ENCODE peak calls at places on chromosomes 5 and 9, in five cellular contexts. One of them, this sample, is unnamed.

GRCh38 chr9:124629600-124629999 is 122.4 kb upstream of the NR5A1 start:
- DNase-seq in Peyer's patch: no peak
- DNase-seq in NT2/D1: no peak
- DNase-seq in hepatocyte: no peak
- DNase-seq in psoas muscle: no peak
- DNase-seq in this sample: no peak

GRCh38 chr5:14741131-14741530 is 76.6 kb downstream of the OTULIN start:
- DNase-seq in hepatocyte: no peak
- DNase-seq in psoas muscle: no peak
- DNase-seq in NT2/D1: no peak
- DNase-seq in Peyer's patch: no peak
- DNase-seq in this sample: no peak

GRCh38 chr9:21265421-21266189 is 25.8 kb upstream of the IFNA14 start:
- DNase-seq in psoas muscle: no peak
- DNase-seq in hepatocyte: no peak
- DNase-seq in Peyer's patch: no peak
- DNase-seq in NT2/D1: no peak
- DNase-seq in this sample: no peak

GRCh38 chr9:134590240-134591081 is 51.1 kb upstream of the COL5A1 start:
- DNase-seq in psoas muscle: no peak
- DNase-seq in NT2/D1: no peak
- DNase-seq in hepatocyte: no peak
- DNase-seq in Peyer's patch: no peak
- DNase-seq in this sample: no peak

GRCh38 chr5:151208481-151208914 is 15.4 kb downstream of the CCDC69 start:
- DNase-seq in Peyer's patch: no peak
- DNase-seq in NT2/D1: no peak
- DNase-seq in psoas muscle: no peak
- DNase-seq in hepatocyte: no peak
- DNase-seq in this sample: no peak

GRCh38 chr5:157971466-157972324 is 112.8 kb upstream of the CLINT1 start:
- DNase-seq in NT2/D1: peak; percentile 22
- DNase-seq in hepatocyte: peak; percentile 46
- DNase-seq in psoas muscle: no peak
- DNase-seq in Peyer's patch: no peak
- DNase-seq in this sample: no peak

GRCh38 chr5:103519550-103519949 is 43.0 kb downstream of the NUDT12 start:
- DNase-seq in Peyer's patch: no peak
- DNase-seq in NT2/D1: no peak
- DNase-seq in psoas muscle: no peak
- DNase-seq in hepatocyte: peak; percentile 19
- DNase-seq in this sample: no peak

GRCh38 chr9:15276328-15276969 is 30.6 kb downstream of the TTC39B start:
- DNase-seq in psoas muscle: no peak
- DNase-seq in hepatocyte: peak; percentile 26
- DNase-seq in NT2/D1: no peak
- DNase-seq in Peyer's patch: no peak
- DNase-seq in this sample: no peak

GRCh38 chr5:54090495-54091084 is 219.8 kb downstream of the ARL15 start:
- DNase-seq in psoas muscle: no peak
- DNase-seq in hepatocyte: no peak
- DNase-seq in Peyer's patch: no peak
- DNase-seq in NT2/D1: no peak
- DNase-seq in this sample: peak; percentile 44

GRCh38 chr9:242461-243080 is 27.9 kb downstream of the DOCK8 start:
- DNase-seq in hepatocyte: no peak
- DNase-seq in NT2/D1: no peak
- DNase-seq in psoas muscle: no peak
- DNase-seq in Peyer's patch: no peak
- DNase-seq in this sample: no peak

GRCh38 chr5:103474671-103475070 is 87.9 kb downstream of the NUDT12 start:
- DNase-seq in NT2/D1: no peak
- DNase-seq in hepatocyte: no peak
- DNase-seq in Peyer's patch: no peak
- DNase-seq in psoas muscle: no peak
- DNase-seq in this sample: no peak

GRCh38 chr5:128539038-128539429 is 989 bp upstream of the FBN2 start:
- DNase-seq in hepatocyte: peak; percentile 48
- DNase-seq in NT2/D1: peak; percentile 28
- DNase-seq in psoas muscle: no peak
- DNase-seq in Peyer's patch: no peak
- DNase-seq in this sample: no peak

GRCh38 chr5:131281133-131281867 is 17.4 kb downstream of the CDC42SE2 start:
- DNase-seq in NT2/D1: no peak
- DNase-seq in Peyer's patch: no peak
- DNase-seq in hepatocyte: peak; percentile 29
- DNase-seq in psoas muscle: no peak
- DNase-seq in this sample: no peak

GRCh38 chr5:126093718-126094117 is 329.5 kb upstream of the GRAMD2B start:
- DNase-seq in Peyer's patch: no peak
- DNase-seq in NT2/D1: no peak
- DNase-seq in hepatocyte: no peak
- DNase-seq in psoas muscle: no peak
- DNase-seq in this sample: no peak

GRCh38 chr9:38059233-38059936 is 9.6 kb downstream of the SHB start:
- DNase-seq in NT2/D1: no peak
- DNase-seq in psoas muscle: no peak
- DNase-seq in Peyer's patch: no peak
- DNase-seq in hepatocyte: no peak
- DNase-seq in this sample: no peak

GRCh38 chr9:94819161-94819677 is 92.7 kb downstream of the AOPEP start:
- DNase-seq in Peyer's patch: no peak
- DNase-seq in hepatocyte: peak; percentile 44
- DNase-seq in NT2/D1: no peak
- DNase-seq in psoas muscle: no peak
- DNase-seq in this sample: no peak

GRCh38 chr5:106474066-106474465 is 1196.7 kb downstream of the EFNA5 start:
- DNase-seq in hepatocyte: no peak
- DNase-seq in psoas muscle: no peak
- DNase-seq in NT2/D1: no peak
- DNase-seq in Peyer's patch: no peak
- DNase-seq in this sample: no peak

GRCh38 chr5:22889714-22890113 is 36.6 kb upstream of the CDH12 start:
- DNase-seq in psoas muscle: no peak
- DNase-seq in Peyer's patch: no peak
- DNase-seq in NT2/D1: no peak
- DNase-seq in hepatocyte: no peak
- DNase-seq in this sample: no peak

GRCh38 chr9:72858089-72858912 is 94.6 kb downstream of the ALDH1A1 start:
- DNase-seq in psoas muscle: peak; percentile 24
- DNase-seq in hepatocyte: peak; percentile 77
- DNase-seq in NT2/D1: no peak
- DNase-seq in Peyer's patch: peak; percentile 73
- DNase-seq in this sample: no peak

GRCh38 chr5:177553671-177554429 is 513 bp downstream of the FAM193B start:
- DNase-seq in NT2/D1: no peak
- DNase-seq in hepatocyte: peak; percentile 50
- DNase-seq in Peyer's patch: peak; percentile 75
- DNase-seq in psoas muscle: peak; percentile 40
- DNase-seq in this sample: no peak

DNA sequence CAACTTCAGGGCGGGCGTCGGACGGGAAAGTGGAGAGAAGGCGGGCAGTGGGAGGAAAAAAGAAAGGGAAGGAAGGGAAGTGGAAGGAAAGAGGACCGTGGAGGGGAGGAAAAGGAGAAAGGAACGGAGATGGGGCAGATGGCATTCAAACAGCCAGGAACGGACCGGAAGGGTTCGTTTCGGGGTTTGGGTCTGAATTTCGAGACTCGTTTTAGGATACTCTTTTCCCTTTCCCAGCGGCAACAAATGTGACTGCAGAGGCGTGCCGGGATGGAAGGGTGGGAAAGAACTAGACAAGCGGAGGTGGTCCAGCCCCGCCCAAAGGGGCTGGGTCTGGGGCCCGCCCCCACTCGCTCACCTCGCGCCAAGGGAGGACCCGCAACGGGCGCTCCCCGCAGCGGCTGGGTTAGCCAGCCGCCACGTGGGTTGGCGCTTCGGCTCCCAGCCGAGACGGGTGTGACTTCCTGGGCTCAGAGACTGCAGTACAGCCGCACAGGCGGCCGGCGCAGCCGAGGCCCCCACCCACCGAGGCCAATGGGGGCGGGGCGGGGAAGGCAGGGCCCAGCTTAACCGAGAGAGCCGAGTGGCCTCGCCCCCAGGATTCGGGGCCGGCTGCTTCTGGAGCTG is 2.7 kb downstream of the VCAN start:
- DNase-seq in psoas muscle: peak; percentile 87
- DNase-seq in Peyer's patch: peak; percentile 67
- DNase-seq in NT2/D1: no peak
- DNase-seq in hepatocyte: peak; percentile 93
- DNase-seq in this sample: peak; percentile 73
- H3K27me3 ChIP-seq in psoas muscle: peaks cover 11% of the 10 kb centered on the region
- H3K27me3 ChIP-seq in Peyer's patch: no peaks in the 10 kb centered on the region
- H3K27me3 ChIP-seq in NT2/D1: no peaks in the 10 kb centered on the region
- H3K27me3 ChIP-seq in hepatocyte: no peaks in the 10 kb centered on the region
- H3K27me3 ChIP-seq in this sample: no peaks in the 10 kb centered on the region

DNA sequence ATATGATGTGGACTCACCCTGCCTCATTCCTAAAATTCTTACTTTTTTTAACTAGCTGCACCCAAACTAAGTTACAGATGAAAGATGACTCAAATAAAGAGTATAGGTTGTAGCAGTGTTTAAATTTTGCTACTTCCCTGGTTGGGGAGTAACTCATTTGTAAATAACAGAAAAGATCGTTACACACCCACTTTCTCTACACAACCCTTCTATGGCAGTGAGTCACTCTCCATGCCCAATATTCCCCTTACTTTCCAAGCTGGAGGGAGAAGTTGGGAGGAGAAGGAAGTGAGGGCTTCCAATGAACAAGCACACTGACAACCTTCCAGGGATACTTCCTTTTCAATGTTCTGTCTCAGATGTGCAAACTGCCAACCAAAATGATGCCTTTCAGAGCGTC is 1.9 kb downstream of the RASEF start:
- DNase-seq in Peyer's patch: no peak
- DNase-seq in NT2/D1: no peak
- DNase-seq in psoas muscle: no peak
- DNase-seq in hepatocyte: peak; percentile 8
- DNase-seq in this sample: no peak
- H3K27me3 ChIP-seq in Peyer's patch: no peaks in the 10 kb centered on the region
- H3K27me3 ChIP-seq in NT2/D1: peaks cover 46% of the 10 kb centered on the region
- H3K27me3 ChIP-seq in psoas muscle: peaks cover 17% of the 10 kb centered on the region
- H3K27me3 ChIP-seq in hepatocyte: peaks cover 9% of the 10 kb centered on the region
- H3K27me3 ChIP-seq in this sample: no peaks in the 10 kb centered on the region

DNA sequence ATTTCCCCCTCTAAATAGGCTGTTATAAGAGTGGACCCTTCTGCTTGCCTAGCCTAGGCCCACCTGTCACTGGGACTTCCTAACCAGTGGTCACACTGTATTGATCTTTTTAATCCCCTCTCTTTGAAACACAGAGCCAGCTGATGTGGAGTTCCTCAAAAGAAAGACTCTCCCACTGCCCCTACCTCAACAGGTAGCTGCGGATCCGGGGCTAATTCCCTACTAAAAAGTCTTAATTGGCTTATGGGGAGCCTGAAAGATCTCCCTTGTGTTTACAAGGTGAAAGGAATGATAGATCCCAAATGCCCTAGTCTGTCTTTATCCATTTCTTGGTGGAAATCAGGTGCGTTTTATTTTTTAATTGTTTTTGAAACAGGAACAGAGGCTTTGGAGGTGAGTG is 2.0 kb downstream of the NEUROG1 start:
- DNase-seq in Peyer's patch: no peak
- DNase-seq in hepatocyte: no peak
- DNase-seq in NT2/D1: no peak
- DNase-seq in psoas muscle: no peak
- DNase-seq in this sample: no peak
- H3K27me3 ChIP-seq in Peyer's patch: no peaks in the 10 kb centered on the region
- H3K27me3 ChIP-seq in hepatocyte: peaks cover 97% of the 10 kb centered on the region
- H3K27me3 ChIP-seq in NT2/D1: peaks cover 99% of the 10 kb centered on the region
- H3K27me3 ChIP-seq in psoas muscle: peaks cover 29% of the 10 kb centered on the region
- H3K27me3 ChIP-seq in this sample: peaks cover 65% of the 10 kb centered on the region

GRCh38 chr5:149147673-149148072 is 6.4 kb downstream of the ABLIM3 start:
- DNase-seq in Peyer's patch: no peak
- DNase-seq in psoas muscle: no peak
- DNase-seq in NT2/D1: no peak
- DNase-seq in hepatocyte: no peak
- DNase-seq in this sample: no peak

GRCh38 chr5:149143470-149143869 is 2.2 kb downstream of the ABLIM3 start:
- DNase-seq in NT2/D1: no peak
- DNase-seq in psoas muscle: no peak
- DNase-seq in Peyer's patch: no peak
- DNase-seq in hepatocyte: no peak
- DNase-seq in this sample: no peak

GRCh38 chr5:149145138-149145537 is 3.8 kb downstream of the ABLIM3 start:
- DNase-seq in Peyer's patch: no peak
- DNase-seq in psoas muscle: no peak
- DNase-seq in NT2/D1: no peak
- DNase-seq in hepatocyte: no peak
- DNase-seq in this sample: no peak

GRCh38 chr5:149141957-149142851 is 911 bp downstream of the ABLIM3 start:
- DNase-seq in hepatocyte: no peak
- DNase-seq in psoas muscle: peak; percentile 40
- DNase-seq in NT2/D1: no peak
- DNase-seq in Peyer's patch: no peak
- DNase-seq in this sample: no peak

DNA sequence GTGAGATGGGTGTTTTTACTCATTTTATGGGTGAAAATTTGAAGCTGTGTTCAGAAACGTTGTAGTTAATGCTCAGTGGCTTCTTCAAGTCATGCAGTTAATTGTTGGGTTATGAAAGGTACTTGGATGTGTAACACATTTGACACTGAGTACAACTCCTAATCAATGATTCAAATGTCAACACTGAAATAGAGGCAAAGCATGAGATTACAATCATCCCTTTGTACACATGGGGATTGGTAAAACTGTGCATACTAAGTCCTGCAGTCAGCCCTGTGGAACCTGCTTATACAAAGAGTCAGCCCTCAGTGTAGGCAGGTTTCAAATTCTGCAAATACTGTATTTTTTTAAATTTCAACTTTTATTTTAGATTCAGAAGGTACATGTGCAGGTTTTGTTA is 3.3 kb downstream of the ABLIM3 start:
- DNase-seq in hepatocyte: no peak
- DNase-seq in Peyer's patch: no peak
- DNase-seq in psoas muscle: no peak
- DNase-seq in NT2/D1: no peak
- DNase-seq in this sample: no peak
- H3K27me3 ChIP-seq in hepatocyte: peaks cover 9% of the 10 kb centered on the region
- H3K27me3 ChIP-seq in Peyer's patch: no peaks in the 10 kb centered on the region
- H3K27me3 ChIP-seq in psoas muscle: no peaks in the 10 kb centered on the region
- H3K27me3 ChIP-seq in NT2/D1: peaks cover 15% of the 10 kb centered on the region
- H3K27me3 ChIP-seq in this sample: no peaks in the 10 kb centered on the region

GRCh38 chr5:401216-402034 is 41.6 kb upstream of the EXOC3 start:
- DNase-seq in hepatocyte: no peak
- DNase-seq in Peyer's patch: peak; percentile 46
- DNase-seq in NT2/D1: no peak
- DNase-seq in psoas muscle: no peak
- DNase-seq in this sample: no peak
- H3K27me3 ChIP-seq in hepatocyte: no peaks in the 10 kb centered on the region
- H3K27me3 ChIP-seq in Peyer's patch: no peaks in the 10 kb centered on the region
- H3K27me3 ChIP-seq in NT2/D1: no peaks in the 10 kb centered on the region
- H3K27me3 ChIP-seq in psoas muscle: no peaks in the 10 kb centered on the region
- H3K27me3 ChIP-seq in this sample: peaks cover 2% of the 10 kb centered on the region

GRCh38 chr9:132164604-132165362 is 2.9 kb downstream of the NTNG2 start:
- DNase-seq in psoas muscle: no peak
- DNase-seq in NT2/D1: no peak
- DNase-seq in hepatocyte: no peak
- DNase-seq in Peyer's patch: no peak
- DNase-seq in this sample: no peak
- H3K27me3 ChIP-seq in psoas muscle: peaks cover 44% of the 10 kb centered on the region
- H3K27me3 ChIP-seq in NT2/D1: peaks cover 46% of the 10 kb centered on the region
- H3K27me3 ChIP-seq in hepatocyte: peaks cover 88% of the 10 kb centered on the region
- H3K27me3 ChIP-seq in Peyer's patch: no peaks in the 10 kb centered on the region
- H3K27me3 ChIP-seq in this sample: peaks cover 89% of the 10 kb centered on the region